ENCODE peak calls at places on chromosome 6, in four cellular contexts. R is heart right ventricle, C is AG10803, X is fibroblast of the aortic adventitia. A is an unnamed sample.

GRCh38 chr6:53090576-53090975 is 25.4 kb downstream of the FBXO9 start:
- DNase-seq in R (no peak), C (peak), X (peak), A (no peak)

GRCh38 chr6:56575736-56576135 is 67.0 kb downstream of the DST start:
- DNase-seq in R (no peak), C (no peak), X (no peak), A (no peak)

GRCh38 chr6:128494440-128494839 is 26.0 kb downstream of the PTPRK start:
- DNase-seq in R (no peak), C (no peak), X (no peak), A (no peak)

GRCh38 chr6:27502508-27503435 is 29.9 kb upstream of the ZNF184 start:
- DNase-seq in R (peak), C (peak), X (peak), A (no peak)

GRCh38 chr6:41663558-41663957 is 25.3 kb downstream of the MDFI start:
- DNase-seq in R (no peak), C (no peak), X (no peak), A (peak)

GRCh38 chr6:22071655-22072054 is 225.2 kb downstream of the PRL start:
- DNase-seq in R (no peak), C (peak), X (peak), A (no peak)

GRCh38 chr6:83474309-83474708 is 38.0 kb upstream of the PRSS35 start:
- DNase-seq in R (no peak), C (peak), X (peak), A (no peak)

GRCh38 chr6:7201732-7202541 is 94.2 kb downstream of the RREB1 start:
- DNase-seq in R (peak), C (no peak), X (no peak), A (peak)

GRCh38 chr6:42230320-42231034 is 12.8 kb upstream of the MRPS10 start:
- DNase-seq in R (no peak), C (no peak), X (peak), A (no peak)

GRCh38 chr6:105896052-105896820 is 189.9 kb upstream of the PRDM1 start:
- DNase-seq in R (no peak), C (no peak), X (no peak), A (no peak)

GRCh38 chr6:128438311-128438916 is 82.0 kb downstream of the PTPRK start:
- DNase-seq in R (peak), C (no peak), X (peak), A (no peak)

GRCh38 chr6:42450314-42451145 is 1.2 kb downstream of the TRERF1 start:
- DNase-seq in R (no peak), C (no peak), X (peak), A (no peak)

GRCh38 chr6:45376310-45377040 is 1.3 kb downstream of the SUPT3H start:
- DNase-seq in R (no peak), C (peak), X (peak), A (no peak)

GRCh38 chr6:4371207-4371921 is 236.0 kb upstream of the ECI2 start:
- DNase-seq in R (peak), C (peak), X (peak), A (no peak)

GRCh38 chr6:97133071-97133470 is 149.9 kb downstream of the MMS22L start:
- DNase-seq in R (no peak), C (no peak), X (no peak), A (no peak)

GRCh38 chr6:158488065-158488464 is 71.8 kb upstream of the TMEM181 start:
- DNase-seq in R (no peak), C (peak), X (peak), A (no peak)

GRCh38 chr6:109896333-109896732 is 81.8 kb upstream of the GPR6 start:
- DNase-seq in R (no peak), C (peak), X (peak), A (no peak)

GRCh38 chr6:116629467-116630063 is 13.3 kb downstream of the RSPH4A start:
- DNase-seq in R (no peak), C (no peak), X (no peak), A (no peak)

GRCh38 chr6:170225852-170226417 is 64.9 kb downstream of the DLL1 start:
- DNase-seq in R (no peak), C (no peak), X (no peak), A (no peak)

GRCh38 chr6:125237764-125238163 is 64.0 kb downstream of the HDDC2 start:
- DNase-seq in R (no peak), C (no peak), X (no peak), A (no peak)

GRCh38 chr6:98828991-98829411 is 5.4 kb upstream of the POU3F2 start:
- DNase-seq in R (no peak), C (no peak), X (no peak), A (no peak)

GRCh38 chr6:46267515-46267914 is 96.7 kb upstream of the ENPP5 start:
- DNase-seq in R (no peak), C (no peak), X (no peak), A (no peak)

GRCh38 chr6:52361945-52362442 is at the start of gene PAQR8:
- DNase-seq in R (peak), C (peak), X (no peak), A (peak)

GRCh38 chr6:29005183-29005885 is at the start of gene ZNF311:
- DNase-seq in R (no peak), C (peak), X (peak), A (peak)

GRCh38 chr6:89985744-89986493 is 91.7 kb downstream of the GJA10 start:
- DNase-seq in R (peak), C (peak), X (peak), A (no peak)

GRCh38 chr6:70133246-70133645 is 169.6 kb downstream of the COL9A1 start:
- DNase-seq in R (no peak), C (no peak), X (no peak), A (no peak)

GRCh38 chr6:169937389-169938261 is 186.2 kb downstream of the ERMARD start:
- DNase-seq in R (no peak), C (no peak), X (no peak), A (no peak)

GRCh38 chr6:36373368-36374009 is 14.0 kb downstream of the ETV7 start:
- DNase-seq in R (no peak), C (no peak), X (no peak), A (no peak)

GRCh38 chr6:93701526-93701925 is 282.2 kb upstream of the EPHA7 start:
- DNase-seq in R (no peak), C (no peak), X (peak), A (no peak)

DNA sequence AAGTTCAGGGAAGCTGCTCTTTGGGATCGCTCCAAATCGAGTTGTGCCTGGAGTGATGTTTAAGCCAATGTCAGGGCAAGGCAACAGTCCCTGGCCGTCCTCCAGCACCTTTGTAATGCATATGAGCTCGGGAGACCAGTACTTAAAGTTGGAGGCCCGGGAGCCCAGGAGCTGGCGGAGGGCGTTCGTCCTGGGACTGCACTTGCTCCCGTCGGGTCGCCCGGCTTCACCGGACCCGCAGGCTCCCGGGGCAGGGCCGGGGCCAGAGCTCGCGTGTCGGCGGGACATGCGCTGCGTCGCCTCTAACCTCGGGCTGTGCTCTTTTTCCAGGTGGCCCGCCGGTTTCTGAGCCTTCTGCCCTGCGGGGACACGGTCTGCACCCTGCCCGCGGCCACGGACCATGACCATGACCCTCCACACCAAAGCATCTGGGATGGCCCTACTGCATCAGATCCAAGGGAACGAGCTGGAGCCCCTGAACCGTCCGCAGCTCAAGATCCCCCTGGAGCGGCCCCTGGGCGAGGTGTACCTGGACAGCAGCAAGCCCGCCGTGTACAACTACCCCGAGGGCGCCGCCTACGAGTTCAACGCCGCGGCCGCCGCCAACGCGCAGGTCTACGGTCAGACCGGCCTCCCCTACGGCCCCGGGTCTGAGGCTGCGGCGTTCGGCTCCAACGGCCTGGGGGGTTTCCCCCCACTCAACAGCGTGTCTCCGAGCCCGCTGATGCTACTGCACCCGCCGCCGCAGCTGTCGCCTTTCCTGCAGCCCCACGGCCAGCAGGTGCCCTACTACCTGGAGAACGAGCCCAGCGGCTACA is at the start of gene ESR1:
- DNase-seq in R (peak), C (no peak), X (peak), A (peak)
- H3K4me3 ChIP-seq in R (peak), C (no peak), X (peak), A (peak)

GRCh38 chr6:168302534-168302933 is 17.0 kb downstream of the DACT2 start:
- DNase-seq in R (no peak), C (no peak), X (no peak), A (no peak)
- H3K4me3 ChIP-seq in R (no peak), C (no peak), X (no peak), A (no peak)

GRCh38 chr6:163460307-163460782 is 45.8 kb downstream of the QKI start:
- DNase-seq in R (no peak), C (peak), X (peak), A (no peak)
- H3K4me3 ChIP-seq in R (peak), C (peak), X (peak), A (peak)

GRCh38 chr6:118800394-118801071 is 93.4 kb upstream of the ASF1A start:
- DNase-seq in R (peak), C (peak), X (peak), A (peak)
- H3K4me3 ChIP-seq in R (no peak), C (peak), X (peak), A (no peak)

GRCh38 chr6:47471911-47472310 is 5.7 kb upstream of the CD2AP start:
- DNase-seq in R (no peak), C (no peak), X (no peak), A (no peak)
- H3K4me3 ChIP-seq in R (no peak), C (no peak), X (no peak), A (no peak)

GRCh38 chr6:164832410-164832809 is 477.0 kb downstream of the C6orf118 start:
- DNase-seq in R (no peak), C (no peak), X (no peak), A (no peak)
- H3K4me3 ChIP-seq in R (no peak), C (no peak), X (no peak), A (no peak)

DNA sequence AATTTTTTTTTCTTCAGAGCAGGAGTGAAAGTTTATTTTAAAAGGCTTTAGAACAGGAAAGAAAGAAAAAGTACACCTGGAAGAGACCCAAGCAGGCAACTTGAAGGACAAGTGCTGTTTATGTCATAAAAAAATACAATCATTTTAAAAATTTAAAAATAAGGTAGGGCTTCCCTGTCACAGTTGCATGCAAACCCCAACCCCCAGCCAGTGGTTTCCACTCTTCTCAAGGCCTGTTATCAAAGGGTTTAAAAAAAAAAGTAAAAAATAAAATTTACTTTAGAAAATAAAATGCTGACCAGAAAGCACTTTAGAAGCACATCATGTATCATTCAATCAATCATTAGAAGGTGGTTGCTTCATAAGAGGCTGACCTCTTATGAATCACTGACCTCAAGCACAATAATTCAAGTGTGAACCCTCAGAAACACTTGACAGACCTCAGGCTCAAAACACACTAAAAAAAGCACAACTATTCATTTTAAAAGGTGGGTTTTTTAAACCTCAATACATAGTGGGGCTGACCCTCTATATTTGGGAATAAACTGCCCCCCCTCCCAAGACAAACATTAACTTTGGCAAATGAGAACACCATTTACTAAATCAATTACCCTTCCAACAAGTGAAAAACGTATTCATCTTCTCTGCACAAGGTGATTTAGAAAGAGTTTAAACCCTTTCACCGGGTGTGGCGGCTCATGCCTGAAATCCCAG is 15.6 kb downstream of the ILRUN start:
- DNase-seq in R (no peak), C (peak), X (peak), A (no peak)
- H3K4me3 ChIP-seq in R (no peak), C (no peak), X (no peak), A (no peak)

GRCh38 chr6:136228811-136229210 is 21.3 kb downstream of the MTFR2 start:
- DNase-seq in R (no peak), C (no peak), X (no peak), A (no peak)
- H3K4me3 ChIP-seq in R (no peak), C (no peak), X (no peak), A (no peak)

GRCh38 chr6:327538-328183 is 35.4 kb downstream of the DUSP22 start:
- DNase-seq in R (no peak), C (peak), X (peak), A (peak)
- H3K4me3 ChIP-seq in R (no peak), C (peak), X (no peak), A (no peak)

GRCh38 chr6:138162947-138163569 is 1.3 kb downstream of the ARFGEF3 start:
- DNase-seq in R (no peak), C (no peak), X (no peak), A (no peak)

GRCh38 chr6:138161118-138161433 is 663 bp upstream of the ARFGEF3 start:
- DNase-seq in R (no peak), C (no peak), X (no peak), A (no peak)

GRCh38 chr6:138162104-138162946 is 586 bp downstream of the ARFGEF3 start:
- DNase-seq in R (peak), C (no peak), X (peak), A (peak)

GRCh38 chr6:138160329-138161117 is 1.2 kb upstream of the ARFGEF3 start:
- DNase-seq in R (no peak), C (no peak), X (no peak), A (no peak)

DNA sequence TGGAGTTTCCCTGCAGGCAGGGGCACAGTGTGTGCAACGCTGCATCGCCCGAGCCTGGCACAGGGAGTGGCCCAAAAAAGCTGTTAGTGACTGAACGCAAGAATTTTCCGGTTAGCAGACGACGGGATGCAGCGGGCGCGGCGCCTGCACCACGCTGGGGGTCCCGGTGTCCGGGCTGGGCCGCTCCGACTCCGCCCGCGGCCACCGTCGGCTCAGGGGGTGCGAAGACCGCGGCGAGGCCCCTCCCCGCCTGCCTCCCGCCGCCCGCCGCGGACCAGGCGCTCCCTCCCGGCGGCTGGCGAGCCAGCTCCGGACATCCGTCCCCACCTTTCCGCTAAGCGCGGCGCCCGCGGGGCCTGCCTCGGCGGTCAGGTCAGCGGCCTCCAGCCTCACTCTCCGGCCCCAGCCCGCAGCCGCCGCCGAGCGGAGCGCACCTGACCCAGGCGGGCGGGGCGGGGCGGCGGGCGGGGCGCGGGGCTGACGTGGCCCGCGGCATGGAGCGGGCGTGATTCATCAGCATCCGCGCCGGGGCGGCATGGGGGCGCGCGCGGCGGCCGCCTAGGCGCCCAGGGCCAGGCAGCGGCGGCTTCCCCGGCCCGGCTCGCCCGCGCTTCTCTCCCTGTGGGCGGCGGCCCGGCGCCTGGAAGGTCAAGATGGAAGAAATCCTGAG is at the start of gene ARFGEF3:
- DNase-seq in R (peak), C (no peak), X (no peak), A (peak)
- H3K4me3 ChIP-seq in R (peak), C (peak), X (peak), A (peak)

A was measured in lower lobe of right lung.